ENCODE peak calls at places on chromosomes 5 and 9, in eight cellular contexts. F is stimulated activated CD4-positive, alpha-beta T cell treated with anti-CD3 and anti-CD28 coated beads, Interleukin-1b, Interleukin-23, amount 100 ng/mL, for 24 hours; J is suprapubic skin; G is HTR-8/SVneo; K is NT2/D1; R is CD4-positive, alpha-beta T cell; H is SK-N-SH; M is Calu3. V is an unnamed sample.

GRCh38 chr9:98503867-98504800 is 204.6 kb downstream of the GABBR2 start:
- DNase-seq in F (no peak), J (no peak), G (no peak), K (no peak), R (no peak), H (no peak), M (no peak), V (no peak)

GRCh38 chr9:89603629-89604462 is 966 bp upstream of the GADD45G start:
- DNase-seq in F (peak; percentile 19), J (peak; percentile 78), G (peak; percentile 18), K (peak; percentile 93), R (no peak), H (peak; percentile 82), M (peak; percentile 67), V (peak; percentile 62)

GRCh38 chr9:121281614-121282291 is 13.8 kb downstream of the GSN start:
- DNase-seq in F (no peak), J (no peak), G (no peak), K (no peak), R (no peak), H (no peak), M (peak; percentile 92), V (peak; percentile 78)

GRCh38 chr9:117718701-117719100 is 14.5 kb downstream of the TLR4 start:
- DNase-seq in F (no peak), J (no peak), G (no peak), K (no peak), R (no peak), H (no peak), M (no peak), V (no peak)

GRCh38 chr5:177504086-177505056 is 5.3 kb downstream of the DOK3 start:
- DNase-seq in F (no peak), J (no peak), G (no peak), K (no peak), R (no peak), H (no peak), M (no peak), V (no peak)

GRCh38 chr9:108463927-108464606 is 391.7 kb downstream of the ACTL7B start:
- DNase-seq in F (no peak), J (no peak), G (no peak), K (no peak), R (no peak), H (no peak), M (no peak), V (no peak)

GRCh38 chr9:69385474-69386091 is 60.6 kb downstream of the ENTREP1 start:
- DNase-seq in F (no peak), J (no peak), G (no peak), K (no peak), R (no peak), H (no peak), M (no peak), V (no peak)

GRCh38 chr9:128532581-128532980 is 19.8 kb upstream of the SPTAN1 start:
- DNase-seq in F (no peak), J (peak; percentile 5), G (no peak), K (no peak), R (no peak), H (no peak), M (no peak), V (no peak)

GRCh38 chr5:88660947-88661869 is 221.8 kb downstream of the MEF2C start:
- DNase-seq in F (no peak), J (no peak), G (peak; percentile 83), K (peak; percentile 72), R (no peak), H (peak; percentile 98), M (peak; percentile 97), V (peak; percentile 97)

GRCh38 chr5:136123236-136123768 is 9.3 kb upstream of the SMAD5 start:
- DNase-seq in F (no peak), J (no peak), G (no peak), K (no peak), R (no peak), H (no peak), M (peak; percentile 70), V (peak; percentile 78)

GRCh38 chr9:16809912-16810610 is 60.4 kb downstream of the BNC2 start:
- DNase-seq in F (no peak), J (no peak), G (no peak), K (peak; percentile 98), R (no peak), H (no peak), M (no peak), V (no peak)

GRCh38 chr9:90012825-90013425 is 408.1 kb downstream of the GADD45G start:
- DNase-seq in F (no peak), J (no peak), G (no peak), K (no peak), R (no peak), H (no peak), M (no peak), V (no peak)

GRCh38 chr5:2549354-2549753 is 202.1 kb downstream of the IRX2 start:
- DNase-seq in F (no peak), J (no peak), G (no peak), K (no peak), R (no peak), H (no peak), M (no peak), V (no peak)

GRCh38 chr9:85024374-85024773 is 354.8 kb downstream of the NTRK2 start:
- DNase-seq in F (no peak), J (no peak), G (no peak), K (no peak), R (no peak), H (no peak), M (no peak), V (no peak)

GRCh38 chr9:70435948-70436347 is 21.5 kb upstream of the KLF9 start:
- DNase-seq in F (no peak), J (no peak), G (no peak), K (no peak), R (no peak), H (no peak), M (no peak), V (peak; percentile 16)

GRCh38 chr5:156716981-156717380 is 133.1 kb upstream of the PPP1R2B start:
- DNase-seq in F (no peak), J (no peak), G (no peak), K (no peak), R (no peak), H (no peak), M (no peak), V (no peak)

GRCh38 chr5:81393783-81394718 is at the start of gene ACOT12:
- DNase-seq in F (no peak), J (no peak), G (no peak), K (no peak), R (no peak), H (peak; percentile 73), M (peak; percentile 31), V (no peak)

GRCh38 chr5:1840741-1841521 is 39.7 kb downstream of the NDUFS6 start:
- DNase-seq in F (no peak), J (peak; percentile 54), G (no peak), K (no peak), R (no peak), H (peak; percentile 55), M (no peak), V (no peak)

GRCh38 chr9:127128341-127129072 is 6.1 kb upstream of the ANGPTL2 start:
- DNase-seq in F (no peak), J (peak; percentile 84), G (no peak), K (no peak), R (no peak), H (no peak), M (no peak), V (no peak)

GRCh38 chr5:17257705-17258273 is 40.4 kb downstream of the BASP1 start:
- DNase-seq in F (no peak), J (no peak), G (no peak), K (no peak), R (no peak), H (no peak), M (no peak), V (no peak)

GRCh38 chr5:67287795-67288194 is 91.2 kb upstream of the CD180 start:
- DNase-seq in F (no peak), J (no peak), G (no peak), K (no peak), R (no peak), H (no peak), M (no peak), V (no peak)

GRCh38 chr5:98656106-98656795 is 117.2 kb upstream of the RGMB start:
- DNase-seq in F (no peak), J (no peak), G (no peak), K (peak; percentile 25), R (no peak), H (no peak), M (no peak), V (no peak)

GRCh38 chr9:5326893-5327548 is 12.7 kb downstream of the RLN1 start:
- DNase-seq in F (no peak), J (no peak), G (no peak), K (peak; percentile 55), R (peak; percentile 15), H (no peak), M (no peak), V (no peak)

GRCh38 chr5:66602621-66603020 is 6.4 kb downstream of the MAST4 start:
- DNase-seq in F (no peak), J (no peak), G (no peak), K (no peak), R (no peak), H (no peak), M (no peak), V (no peak)

GRCh38 chr9:95981741-95982390 is 106.4 kb downstream of the ERCC6L2 start:
- DNase-seq in F (no peak), J (no peak), G (no peak), K (no peak), R (no peak), H (no peak), M (no peak), V (no peak)

GRCh38 chr5:91357012-91357634 is 26.0 kb downstream of the ARRDC3 start:
- DNase-seq in F (no peak), J (no peak), G (no peak), K (no peak), R (no peak), H (no peak), M (no peak), V (no peak)

GRCh38 chr5:91556-92263 is at the start of gene PLEKHG4B:
- DNase-seq in F (no peak), J (no peak), G (peak; percentile 72), K (peak; percentile 77), R (no peak), H (peak; percentile 95), M (no peak), V (peak; percentile 54)

GRCh38 chr5:169301386-169301930 is 519 bp upstream of the SLIT3 start:
- DNase-seq in F (no peak), J (no peak), G (no peak), K (no peak), R (no peak), H (peak; percentile 32), M (no peak), V (no peak)

GRCh38 chr5:115939059-115939458 is 23.2 kb upstream of the LVRN start:
- DNase-seq in F (no peak), J (no peak), G (no peak), K (no peak), R (no peak), H (no peak), M (no peak), V (no peak)

GRCh38 chr9:102135768-102136167 is 397.3 kb upstream of the GRIN3A start:
- DNase-seq in F (no peak), J (no peak), G (no peak), K (peak; percentile 49), R (no peak), H (no peak), M (no peak), V (no peak)

GRCh38 chr5:168532471-168532870 is 3.4 kb downstream of the FBLL1 start:
- DNase-seq in F (no peak), J (no peak), G (no peak), K (no peak), R (no peak), H (peak; percentile 51), M (no peak), V (no peak)

GRCh38 chr9:96080364-96080763 is 204.9 kb downstream of the ERCC6L2 start:
- DNase-seq in F (no peak), J (no peak), G (peak; percentile 47), K (no peak), R (no peak), H (no peak), M (peak; percentile 9), V (peak; percentile 58)

GRCh38 chr5:6455571-6456200 is 7.0 kb downstream of the UBE2QL1 start:
- DNase-seq in F (no peak), J (no peak), G (no peak), K (no peak), R (no peak), H (no peak), M (no peak), V (no peak)

GRCh38 chr5:148996270-148996669 is 66.6 kb downstream of the SH3TC2 start:
- DNase-seq in F (no peak), J (no peak), G (no peak), K (no peak), R (no peak), H (no peak), M (no peak), V (no peak)

V was measured in H4.